ENCODE peak calls at places on chromosomes 5 and 9, in nine cellular contexts. R is heart right ventricle; H is WERI-Rb-1; Q is kidney; B is small intestine; E is heart left ventricle; S is right lobe of liver; D is AG04450; P is CD4-positive, CD25-positive, alpha-beta regulatory T cell. W is an unnamed sample.

GRCh38 chr9:132609829-132610228 is 27.4 kb downstream of the BARHL1 start:
- DNase-seq in B (no peak), H (no peak), R (no peak), D (peak), P (no peak), E (no peak), Q (no peak), S (no peak), W (no peak)

GRCh38 chr9:136544549-136545064 is 1.2 kb downstream of the NOTCH1 start:
- DNase-seq in B (peak), H (peak), S (no peak), Q (no peak), P (peak), R (peak), E (peak), D (no peak), W (no peak)

GRCh38 chr5:154461531-154461930 is 15.7 kb downstream of the SAP30L start:
- DNase-seq in S (no peak), E (no peak), B (no peak), H (no peak), P (no peak), D (no peak), Q (no peak), R (no peak), W (no peak)

GRCh38 chr5:37615184-37615583 is 224.7 kb downstream of the GDNF start:
- DNase-seq in S (no peak), P (no peak), B (no peak), H (no peak), R (no peak), D (peak), Q (no peak), E (no peak), W (no peak)

GRCh38 chr9:103804077-103804735 is 289.9 kb upstream of the SMC2 start:
- DNase-seq in B (no peak), P (no peak), D (no peak), S (no peak), R (no peak), H (no peak), E (no peak), Q (no peak), W (no peak)

GRCh38 chr9:78118742-78119473 is 87.3 kb upstream of the GNAQ start:
- DNase-seq in S (no peak), B (peak), H (no peak), Q (no peak), D (no peak), E (no peak), R (no peak), P (no peak), W (no peak)

GRCh38 chr9:96413312-96414221 is 4.6 kb downstream of the ZNF367 start:
- DNase-seq in H (no peak), R (no peak), P (no peak), D (no peak), E (no peak), Q (no peak), B (peak), S (no peak), W (no peak)

GRCh38 chr5:171667341-171668096 is 118.1 kb upstream of the SMIM23 start:
- DNase-seq in S (no peak), D (peak), Q (no peak), R (peak), B (no peak), P (no peak), H (no peak), E (peak), W (no peak)

GRCh38 chr9:134852906-134853654 is 27.5 kb upstream of the FCN2 start:
- DNase-seq in Q (peak), E (no peak), D (no peak), H (no peak), B (no peak), P (no peak), R (no peak), S (no peak), W (peak)

GRCh38 chr9:69065660-69066059 is 30.1 kb downstream of the FXN start:
- DNase-seq in D (no peak), E (no peak), R (no peak), S (no peak), H (no peak), B (no peak), Q (no peak), P (no peak), W (no peak)

GRCh38 chr5:139222346-139222745 is 24.2 kb upstream of the SIL1 start:
- DNase-seq in E (no peak), R (no peak), P (no peak), B (peak), S (no peak), Q (no peak), H (no peak), D (no peak), W (no peak)

GRCh38 chr9:106644661-106645060 is 218.3 kb upstream of the ZNF462 start:
- DNase-seq in D (no peak), R (no peak), E (no peak), S (no peak), B (no peak), H (no peak), P (no peak), Q (no peak), W (no peak)

GRCh38 chr9:4371108-4371507 is 71.2 kb upstream of the GLIS3 start:
- DNase-seq in D (peak), R (no peak), E (no peak), S (no peak), B (no peak), H (peak), Q (no peak), P (no peak), W (no peak)

GRCh38 chr9:123353984-123354591 is 1.9 kb upstream of the CRB2 start:
- DNase-seq in D (peak), B (peak), H (peak), Q (no peak), R (peak), P (peak), E (peak), S (no peak), W (no peak)

GRCh38 chr5:43019615-43020293 is 20.4 kb downstream of the ANXA2R start:
- DNase-seq in E (peak), P (peak), S (peak), Q (peak), H (peak), D (no peak), R (peak), B (peak), W (no peak)

GRCh38 chr5:61657010-61657409 is 325.0 kb downstream of the ZSWIM6 start:
- DNase-seq in B (no peak), H (no peak), R (no peak), Q (no peak), P (no peak), S (no peak), E (no peak), D (no peak), W (no peak)

GRCh38 chr9:130089141-130089540 is 35.4 kb downstream of the GPR107 start:
- DNase-seq in S (no peak), E (no peak), D (no peak), P (no peak), H (no peak), Q (no peak), B (no peak), R (no peak), W (no peak)

GRCh38 chr5:174533771-174534221 is 190.6 kb upstream of the MSX2 start:
- DNase-seq in H (no peak), Q (no peak), P (no peak), E (no peak), R (no peak), D (peak), S (no peak), B (peak), W (no peak)

GRCh38 chr9:35616681-35617459 is 1.3 kb downstream of the CD72 start:
- DNase-seq in P (peak), H (peak), D (no peak), E (peak), B (peak), R (peak), S (peak), Q (peak), W (peak)

GRCh38 chr9:127934986-127935385 is 2.7 kb downstream of the DPM2 start:
- DNase-seq in D (no peak), S (no peak), B (no peak), P (no peak), R (peak), Q (no peak), H (no peak), E (no peak), W (no peak)

GRCh38 chr5:173909205-173909604 is 21.1 kb downstream of the CPEB4 start:
- DNase-seq in R (no peak), B (no peak), D (no peak), P (no peak), S (no peak), E (peak), Q (no peak), H (no peak), W (no peak)

GRCh38 chr9:71916834-71917534 is 5.5 kb downstream of the C9orf85 start:
- DNase-seq in D (no peak), S (no peak), P (no peak), R (no peak), Q (no peak), B (peak), E (no peak), H (no peak), W (no peak)

GRCh38 chr5:119378075-119378699 is 22.4 kb downstream of the TNFAIP8 start:
- DNase-seq in D (peak), R (no peak), B (no peak), H (no peak), S (no peak), Q (no peak), E (no peak), P (no peak), W (no peak)

GRCh38 chr5:45277860-45278259 is 418.3 kb downstream of the HCN1 start:
- DNase-seq in B (no peak), P (no peak), E (no peak), R (no peak), H (no peak), S (no peak), D (no peak), Q (no peak), W (no peak)

GRCh38 chr5:173163219-173163618 is 18.9 kb downstream of the BNIP1 start:
- DNase-seq in S (no peak), Q (no peak), E (peak), R (peak), H (no peak), B (no peak), D (no peak), P (no peak), W (no peak)

GRCh38 chr5:61407706-61408105 is 75.6 kb downstream of the ZSWIM6 start:
- DNase-seq in R (no peak), E (no peak), P (no peak), B (no peak), S (no peak), Q (no peak), D (no peak), H (no peak), W (no peak)

DNA sequence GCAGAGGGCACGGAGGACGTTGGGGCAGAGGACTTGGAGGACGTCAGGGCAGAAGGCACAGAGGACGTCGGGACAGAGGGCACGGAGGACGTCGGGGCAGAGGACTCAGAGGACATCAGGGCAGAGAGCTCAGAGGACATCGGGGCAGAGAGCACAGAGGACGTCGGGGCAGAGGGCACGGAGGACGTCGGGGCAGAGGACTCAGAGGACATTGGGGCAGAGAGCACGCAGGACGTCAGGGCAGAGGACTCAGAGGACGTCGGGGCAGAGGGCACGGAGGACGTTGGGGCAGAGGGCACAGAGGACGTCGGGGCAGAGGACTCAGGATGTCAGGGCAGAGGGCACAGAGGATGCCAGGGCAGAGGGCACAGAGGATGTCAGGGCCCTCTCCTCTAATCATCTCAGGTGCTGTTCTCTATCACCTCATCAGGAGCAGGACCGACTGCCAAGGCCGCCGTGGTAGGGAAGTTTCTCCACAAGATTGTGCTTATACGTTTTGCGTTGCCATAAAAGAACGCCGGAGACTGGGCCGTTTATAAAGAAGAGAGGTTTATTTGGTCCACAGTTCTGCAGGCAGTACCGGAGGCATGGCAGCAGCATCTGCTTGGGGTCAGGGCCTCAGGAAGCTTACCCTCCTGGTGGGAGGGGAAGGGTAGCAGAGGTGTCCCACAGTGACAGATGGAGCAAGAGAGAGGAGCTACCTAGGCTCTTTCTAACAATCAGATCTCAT is 29.4 kb upstream of the ADAMTS2 start:
- DNase-seq in R (no peak), Q (peak), P (no peak), H (no peak), E (no peak), D (no peak), S (no peak), B (no peak), W (peak)
- H3K4me3 ChIP-seq in R (no peak), Q (no peak), P (no peak), H (no peak), E (no peak), D (no peak), S (no peak), B (no peak), W (no peak)

GRCh38 chr9:79353856-79354520 is 217.8 kb upstream of the TLE4 start:
- DNase-seq in H (no peak), S (no peak), D (no peak), R (no peak), Q (no peak), B (no peak), P (no peak), E (no peak), W (no peak)
- H3K27ac ChIP-seq in H (no peak), S (no peak), D (no peak), R (no peak), Q (no peak), B (no peak), P (no peak), E (no peak), W (no peak)

DNA sequence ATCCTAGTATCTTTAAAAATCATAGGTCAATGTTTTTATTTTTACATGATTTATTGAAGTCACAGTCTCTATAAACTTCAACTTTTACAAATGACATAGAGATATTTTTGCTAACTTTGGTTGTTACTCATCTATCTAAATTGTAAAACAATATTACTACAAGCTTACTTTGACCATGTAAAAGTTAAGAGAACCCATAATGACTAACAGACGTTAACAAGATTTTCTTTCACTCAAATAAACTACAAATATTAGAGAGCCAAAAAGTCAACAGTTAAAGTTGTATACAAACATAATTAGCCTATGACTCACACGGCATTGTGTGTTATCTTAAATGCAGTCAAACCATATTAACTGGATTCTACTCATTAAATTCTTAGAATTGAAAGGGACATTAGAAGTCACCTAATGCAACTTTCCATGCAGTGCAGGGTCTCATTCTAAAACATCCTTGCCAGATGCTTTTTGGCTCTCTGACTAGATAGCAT is 42.1 kb upstream of the UGT3A2 start:
- DNase-seq in Q (no peak), B (no peak), H (no peak), S (no peak), R (no peak), P (no peak), E (no peak), D (no peak), W (no peak)
- H3K4me3 ChIP-seq in Q (no peak), B (no peak), H (no peak), S (no peak), R (no peak), P (no peak), E (no peak), D (no peak), W (no peak)

GRCh38 chr5:72956324-72957140 is 691 bp downstream of the FCHO2 start:
- DNase-seq in D (no peak), S (peak), P (peak), B (peak), E (peak), Q (peak), H (peak), R (peak), W (peak)

GRCh38 chr5:72954389-72954788 is 1.5 kb upstream of the FCHO2 start:
- DNase-seq in B (no peak), R (no peak), S (no peak), Q (no peak), E (no peak), H (no peak), D (no peak), P (no peak), W (no peak)

GRCh38 chr5:72957337-72957736 is 1.5 kb downstream of the FCHO2 start:
- DNase-seq in E (no peak), S (no peak), B (no peak), R (no peak), H (no peak), P (no peak), D (no peak), Q (no peak), W (no peak)

GRCh38 chr5:72955768-72956323 is at the start of gene FCHO2:
- DNase-seq in H (peak), B (peak), D (peak), P (peak), E (peak), S (peak), Q (peak), R (peak), W (peak)

DNA sequence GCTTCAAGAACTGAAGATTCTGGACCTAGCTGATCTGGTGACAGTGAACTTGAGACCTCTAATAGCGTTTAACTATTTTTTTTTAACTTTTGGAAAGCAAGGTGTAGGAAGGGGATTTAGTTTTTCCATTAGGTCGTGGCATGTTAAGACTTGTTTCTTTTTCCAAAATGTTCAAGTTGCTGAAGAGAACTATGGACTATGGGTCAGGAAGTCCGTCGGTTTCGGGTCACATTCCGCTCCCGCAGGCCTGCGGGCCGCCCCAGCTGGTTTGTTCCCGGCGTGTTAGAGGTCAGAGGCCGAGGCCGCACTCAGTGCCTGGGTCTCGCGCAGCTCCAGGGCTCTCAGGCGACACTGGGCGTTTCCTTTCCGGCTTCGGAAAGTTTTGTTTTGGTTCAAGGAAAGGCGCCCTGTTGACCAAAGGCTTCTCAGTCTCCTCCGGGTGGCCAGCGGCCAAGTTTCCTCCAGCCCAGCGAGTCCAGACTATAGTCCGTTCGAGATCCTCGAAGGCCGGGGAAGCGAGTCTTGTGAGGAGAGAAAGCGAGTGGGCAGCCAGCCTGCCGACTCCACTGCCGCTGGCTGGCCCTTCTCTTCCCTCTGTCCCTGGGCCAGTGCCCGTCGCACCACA is 586 bp upstream of the FCHO2 start:
- DNase-seq in E (peak), S (peak), B (peak), Q (peak), D (no peak), R (peak), H (no peak), P (no peak), W (no peak)
- H3K27ac ChIP-seq in E (peak), S (peak), B (peak), Q (peak), D (peak), R (peak), H (peak), P (no peak), W (peak)

GRCh38 chr5:97991236-97991635 is 782.2 kb upstream of the RGMB start:
- DNase-seq in E (no peak), S (no peak), D (no peak), Q (peak), P (no peak), B (no peak), R (no peak), H (no peak), W (no peak)
- H3K4me3 ChIP-seq in E (no peak), S (no peak), D (no peak), Q (no peak), P (no peak), B (no peak), R (no peak), H (no peak), W (no peak)

DNA sequence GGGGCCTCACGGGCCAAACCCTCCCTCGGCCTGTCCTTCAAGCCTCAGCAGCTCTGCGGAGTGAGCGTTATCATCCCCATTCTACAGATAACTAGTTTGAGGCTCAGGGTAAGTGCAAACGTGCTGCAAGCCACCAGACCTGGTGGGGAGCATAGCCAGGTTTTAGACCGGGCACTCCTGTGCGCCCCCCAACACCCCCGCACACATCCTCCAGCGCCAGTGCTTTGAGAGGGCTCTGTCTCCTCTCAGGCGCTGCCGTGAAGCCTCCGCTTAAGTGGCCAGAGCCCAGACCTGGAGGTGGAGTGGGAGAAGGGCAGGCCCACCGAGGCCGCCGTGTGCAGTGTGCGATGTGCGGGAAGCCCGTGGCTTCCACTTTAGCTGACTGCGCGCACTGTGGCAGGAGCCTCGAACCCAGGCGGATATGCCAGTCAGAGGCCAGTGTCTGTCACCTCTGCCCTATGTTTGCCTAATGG is 1.6 kb upstream of the MGAT1 start:
- DNase-seq in Q (peak), B (no peak), E (no peak), H (no peak), R (no peak), S (no peak), P (no peak), D (no peak), W (no peak)
- H3K27ac ChIP-seq in Q (peak), B (peak), E (peak), H (no peak), R (peak), S (peak), P (peak), D (no peak), W (peak)